ENCODE peak calls at places on chromosomes 13 and 19, in five cellular contexts. G is AG09309, D is right lobe of liver, Y is mucosa of descending colon, B is upper lobe of left lung. K is an unnamed sample.

GRCh38 chr13:94031609-94032008 is 447.9 kb downstream of the DCT start:
- DNase-seq in G (peak; percentile 8), B (no peak), Y (no peak), D (no peak), K (no peak)

GRCh38 chr19:47109541-47110375 is 3.8 kb downstream of the ZC3H4 start:
- DNase-seq in D (no peak), B (no peak), G (no peak), Y (no peak), K (no peak)

GRCh38 chr19:40907968-40908735 is 26.1 kb upstream of the CYP2A7 start:
- DNase-seq in G (no peak), B (peak; percentile 85), D (peak; percentile 35), Y (peak; percentile 65), K (no peak)

GRCh38 chr19:7558667-7559066 is 23.1 kb downstream of the PNPLA6 start:
- DNase-seq in D (peak; percentile 22), B (peak; percentile 52), G (no peak), Y (no peak), K (no peak)

GRCh38 chr13:44259045-44260042 is 114.3 kb upstream of the SERP2 start:
- DNase-seq in B (no peak), D (no peak), Y (no peak), G (no peak), K (no peak)

GRCh38 chr19:7926021-7926726 is at the start of gene CTXN1:
- DNase-seq in Y (peak; percentile 70), G (no peak), B (peak; percentile 97), D (peak; percentile 73), K (no peak)

GRCh38 chr19:17966497-17967257 is at the start of gene KCNN1:
- DNase-seq in B (peak; percentile 78), Y (no peak), D (no peak), G (no peak), K (no peak)

GRCh38 chr19:40690050-40690698 is at the start of gene NUMBL:
- DNase-seq in B (no peak), D (no peak), Y (no peak), G (no peak), K (no peak)

GRCh38 chr19:14871619-14872230 is 14.2 kb downstream of the OR7A17 start:
- DNase-seq in G (no peak), Y (no peak), B (no peak), D (no peak), K (no peak)

GRCh38 chr13:78660130-78660857 is 1.3 kb upstream of the OBI1 start:
- DNase-seq in Y (no peak), B (no peak), D (no peak), G (no peak), K (no peak)

GRCh38 chr19:14048439-14049153 is 13.3 kb downstream of the PALM3 start:
- DNase-seq in G (no peak), D (peak; percentile 47), Y (peak; percentile 66), B (no peak), K (no peak)

GRCh38 chr13:111034811-111035210 is 80.3 kb upstream of the ARHGEF7 start:
- DNase-seq in G (no peak), B (no peak), Y (no peak), D (no peak), K (no peak)

GRCh38 chr13:38814331-38814730 is 127.5 kb downstream of the FREM2 start:
- DNase-seq in Y (no peak), G (no peak), B (no peak), D (no peak), K (no peak)

GRCh38 chr19:45578861-45579260 is 5.7 kb downstream of the OPA3 start:
- DNase-seq in G (no peak), D (no peak), Y (no peak), B (no peak), K (no peak)

GRCh38 chr13:20438801-20439200 is 86.9 kb downstream of the CRYL1 start:
- DNase-seq in Y (no peak), D (no peak), G (no peak), B (no peak), K (no peak)

GRCh38 chr19:35901854-35902661 is at the start of gene HCST:
- DNase-seq in D (no peak), G (no peak), B (no peak), Y (peak; percentile 55), K (no peak)

GRCh38 chr19:5507056-5507624 is 51.9 kb downstream of the ZNRF4 start:
- DNase-seq in D (no peak), B (no peak), Y (no peak), G (no peak), K (no peak)

GRCh38 chr19:5504115-5504514 is 48.9 kb downstream of the ZNRF4 start:
- DNase-seq in B (no peak), D (no peak), G (no peak), Y (no peak), K (no peak)

GRCh38 chr19:5498817-5499535 is 43.8 kb downstream of the ZNRF4 start:
- DNase-seq in B (no peak), Y (no peak), G (no peak), D (no peak), K (no peak)

GRCh38 chr19:5501907-5502306 is 46.7 kb downstream of the ZNRF4 start:
- DNase-seq in Y (no peak), G (no peak), D (no peak), B (no peak), K (no peak)

DNA sequence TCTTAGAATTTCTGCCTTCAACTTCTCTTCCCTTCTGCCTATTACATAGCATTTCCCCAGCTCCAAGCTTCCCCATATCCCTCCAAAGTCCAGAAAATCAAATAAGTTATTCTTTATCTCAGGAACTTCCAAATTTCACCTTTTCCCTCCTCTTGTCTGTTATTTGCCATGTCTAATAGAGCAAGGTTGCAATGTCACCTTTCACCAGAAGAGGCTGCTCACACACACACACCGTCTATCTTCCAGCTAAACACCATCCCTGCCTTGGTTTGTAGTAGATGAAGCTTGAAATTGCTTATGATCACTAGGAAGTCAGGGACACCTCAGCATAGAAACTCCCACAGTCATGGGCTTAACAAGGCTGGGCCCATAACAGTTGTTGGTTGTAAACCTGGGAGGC is 48.4 kb downstream of the ZNRF4 start:
- DNase-seq in D (no peak), G (no peak), B (no peak), Y (no peak), K (no peak)
- TF ChIP-seq CTCF in D (no peak), G (peak; percentile 18), B (no peak), Y (no peak), K (peak; percentile 34)

GRCh38 chr19:5048091-5048726 is 79.3 kb downstream of the KDM4B start:
- DNase-seq in B (peak; percentile 94), Y (peak; percentile 88), D (peak; percentile 80), G (no peak), K (no peak)
- TF ChIP-seq CTCF in B (peak; percentile 98), Y (peak; percentile 97), D (peak; percentile 93), G (peak; percentile 100), K (peak; percentile 98)

GRCh38 chr13:36207672-36208071 is 6.7 kb downstream of the SOHLH2 start:
- DNase-seq in Y (no peak), G (no peak), D (no peak), B (no peak), K (no peak)
- TF ChIP-seq CTCF in Y (no peak), G (no peak), D (no peak), B (no peak), K (peak; percentile 10)

DNA sequence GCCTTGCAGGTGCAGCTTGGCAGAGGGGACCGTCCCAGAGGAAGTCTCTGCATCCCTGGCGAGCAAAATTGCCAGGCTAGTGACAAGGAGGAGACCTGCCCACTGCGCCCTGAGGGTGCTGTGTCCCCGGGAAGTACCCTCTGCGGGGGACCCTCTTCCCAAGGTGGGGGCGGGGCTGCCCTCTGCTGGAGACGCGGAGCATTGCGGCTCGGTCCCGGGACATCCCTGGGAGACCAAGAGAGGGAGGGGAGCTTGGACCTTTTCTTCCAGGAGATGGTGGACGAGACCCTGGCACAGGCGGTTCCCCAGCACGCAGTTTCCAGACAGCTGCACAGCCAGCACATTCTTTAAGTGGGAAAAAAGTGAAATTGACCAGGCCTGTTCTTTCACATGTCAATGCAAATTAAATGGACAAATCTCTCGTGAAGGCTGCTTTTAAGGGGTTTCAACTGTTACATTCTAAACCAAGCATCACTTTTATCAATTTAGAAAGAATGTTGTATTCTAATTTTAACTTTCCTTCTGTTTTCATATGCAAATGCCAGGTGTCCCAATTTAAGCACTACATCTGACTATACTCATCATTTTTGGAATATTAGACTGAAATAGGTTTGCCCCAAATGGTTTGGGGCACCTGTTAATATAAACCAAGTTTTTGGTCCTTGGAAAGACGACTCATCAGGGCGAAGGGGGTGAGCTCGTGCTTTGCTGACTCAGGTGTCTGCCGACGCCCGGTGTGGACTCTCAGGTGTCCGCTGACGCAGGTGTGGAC is 60.7 kb downstream of the MCF2L start:
- DNase-seq in D (peak; percentile 46), Y (no peak), B (peak; percentile 91), G (no peak), K (no peak)
- TF ChIP-seq CTCF in D (peak; percentile 87), Y (peak; percentile 74), B (peak; percentile 81), G (peak; percentile 90), K (peak; percentile 93)

GRCh38 chr13:45280751-45281634 is 60.0 kb downstream of the TPT1 start:
- DNase-seq in G (peak; percentile 45), D (peak; percentile 69), B (no peak), Y (peak; percentile 60), K (no peak)
- TF ChIP-seq CTCF in G (peak; percentile 95), D (peak; percentile 79), B (peak; percentile 56), Y (peak; percentile 49), K (peak; percentile 96)

K was measured in chondrocyte.